ENCODE peak calls at places on chromosomes 16 and 17, in nine cellular contexts. P is EL; S is NCI-H2081; E is lower leg skin; O is stimulated activated CD8-positive, alpha-beta memory T cell treated with anti-CD3 and anti-CD28 coated beads, Interleukin-15, amount 100 ng/mL, for 1 hour; V is NCI-H524; B is fibroblast of villous mesenchyme; J is kidney glomerular epithelial cell; H is CMK. N is an unnamed sample.
A peak's percentile ranks its signal among the peaks of the same experiment; 100 is the strongest.

GRCh38 chr16:29877266-29877961 is 14.4 kb upstream of the CDIPT start:
- DNase-seq in S (no peak), O (no peak), V (no peak), H (peak; percentile 35), P (peak; percentile 65), E (no peak), J (peak; percentile 2), B (peak; percentile 16), N (no peak)

GRCh38 chr17:78142113-78142861 is 3.9 kb upstream of the C17orf99 start:
- DNase-seq in P (peak; percentile 47), H (no peak), J (peak; percentile 77), S (no peak), V (no peak), E (peak; percentile 87), B (peak; percentile 42), O (no peak), N (no peak)

GRCh38 chr17:29930399-29931010 is 477 bp upstream of the SSH2 start:
- DNase-seq in H (no peak), E (no peak), J (no peak), S (no peak), B (peak; percentile 71), V (peak; percentile 87), P (no peak), O (no peak), N (no peak)

GRCh38 chr16:70548936-70549335 is 25.3 kb downstream of the SF3B3 start:
- DNase-seq in V (no peak), B (no peak), P (no peak), O (no peak), S (no peak), H (no peak), J (no peak), E (no peak), N (no peak)

GRCh38 chr17:42675984-42676423 is 790 bp downstream of the PLEKHH3 start:
- DNase-seq in E (peak; percentile 94), S (peak; percentile 65), H (no peak), B (peak; percentile 52), J (peak; percentile 21), V (no peak), O (no peak), P (peak; percentile 55), N (no peak)

GRCh38 chr17:41131979-41132378 is 8.0 kb upstream of the KRTAP4-12 start:
- DNase-seq in B (no peak), P (peak; percentile 73), V (no peak), J (peak; percentile 86), H (no peak), S (no peak), O (no peak), E (no peak), N (no peak)

GRCh38 chr17:28712705-28713415 is 1.2 kb upstream of the PROCA1 start:
- DNase-seq in H (no peak), B (no peak), P (no peak), V (no peak), E (no peak), S (no peak), O (no peak), J (no peak), N (no peak)

GRCh38 chr16:67555795-67556212 is 6.5 kb upstream of the CTCF start:
- DNase-seq in O (no peak), H (no peak), V (no peak), P (peak; percentile 76), J (peak; percentile 50), B (peak; percentile 66), S (no peak), E (no peak), N (no peak)

GRCh38 chr16:54627616-54628015 is 303.0 kb upstream of the IRX5 start:
- DNase-seq in P (peak; percentile 31), J (no peak), E (no peak), B (no peak), V (no peak), S (no peak), H (no peak), O (no peak), N (no peak)

GRCh38 chr17:74374786-74375185 is 7.5 kb downstream of the GPR142 start:
- DNase-seq in O (no peak), P (no peak), H (no peak), J (no peak), E (no peak), S (no peak), V (no peak), B (no peak), N (no peak)

GRCh38 chr17:42018339-42018738 is 1.1 kb upstream of the DNAJC7 start:
- DNase-seq in H (no peak), J (no peak), O (no peak), P (no peak), S (no peak), V (no peak), B (no peak), E (no peak), N (no peak)

GRCh38 chr17:1168537-1169234 is 11.1 kb downstream of the ABR start:
- DNase-seq in E (no peak), J (no peak), V (no peak), P (no peak), O (no peak), B (no peak), H (no peak), S (no peak), N (no peak)

GRCh38 chr17:78618264-78619066 is 41.3 kb upstream of the DNAH17 start:
- DNase-seq in H (no peak), E (no peak), O (no peak), J (no peak), B (no peak), P (no peak), S (no peak), V (no peak), N (no peak)

GRCh38 chr17:50280801-50281441 is 6.7 kb downstream of the TMEM92 start:
- DNase-seq in H (no peak), B (no peak), V (no peak), S (no peak), J (no peak), O (no peak), E (no peak), P (no peak), N (no peak)

GRCh38 chr16:66043326-66043725 is 323.2 kb upstream of the CDH5 start:
- DNase-seq in P (no peak), O (no peak), H (no peak), S (no peak), B (no peak), E (no peak), V (no peak), J (no peak), N (no peak)

GRCh38 chr17:10879110-10879509 is 41.2 kb upstream of the PIRT start:
- DNase-seq in E (no peak), J (no peak), O (no peak), H (peak; percentile 17), V (no peak), S (no peak), B (no peak), P (no peak), N (peak; percentile 9)

GRCh38 chr17:199195-199604 is 17.8 kb upstream of the DOC2B start:
- DNase-seq in S (no peak), B (peak; percentile 8), H (no peak), V (no peak), J (no peak), O (no peak), P (peak; percentile 12), E (no peak), N (no peak)

GRCh38 chr16:86498155-86498651 is 12.1 kb upstream of the FOXF1 start:
- DNase-seq in S (no peak), J (no peak), V (no peak), O (no peak), B (no peak), P (no peak), E (no peak), H (no peak), N (no peak)

GRCh38 chr17:42889809-42890208 is 10.8 kb upstream of the G6PC1 start:
- DNase-seq in O (no peak), H (no peak), B (no peak), S (no peak), E (no peak), P (no peak), V (no peak), J (no peak), N (no peak)

GRCh38 chr17:3794890-3795757 is 5.9 kb downstream of the ITGAE start:
- DNase-seq in V (no peak), H (no peak), P (peak; percentile 54), S (no peak), B (no peak), J (peak; percentile 55), O (no peak), E (no peak), N (no peak)

GRCh38 chr17:63439682-63440081 is 6.4 kb downstream of the CYB561 start:
- DNase-seq in H (no peak), V (no peak), O (no peak), J (no peak), B (peak; percentile 64), P (peak; percentile 60), E (no peak), S (no peak), N (no peak)

GRCh38 chr17:30969989-30970680 is 704 bp upstream of the RNF135 start:
- DNase-seq in V (no peak), B (no peak), P (no peak), H (no peak), E (peak; percentile 86), J (peak; percentile 46), O (no peak), S (no peak), N (no peak)

GRCh38 chr16:72913551-72913950 is 134.4 kb downstream of the ZFHX3 start:
- DNase-seq in S (no peak), B (peak; percentile 47), O (no peak), J (no peak), P (no peak), V (no peak), E (no peak), H (no peak), N (no peak)

GRCh38 chr17:16418684-16419066 is 3.3 kb downstream of the TRPV2 start:
- DNase-seq in O (no peak), J (no peak), B (no peak), E (no peak), V (no peak), H (no peak), S (no peak), P (no peak), N (no peak)

GRCh38 chr17:78883533-78884131 is 19.4 kb downstream of the CEP295NL start:
- DNase-seq in B (peak; percentile 98), S (peak; percentile 91), E (peak; percentile 96), O (no peak), H (no peak), V (peak; percentile 66), P (peak; percentile 98), J (peak; percentile 67), N (no peak)

GRCh38 chr16:27313422-27314160 is at the start of gene IL4R:
- DNase-seq in O (no peak), H (no peak), B (peak; percentile 94), E (peak; percentile 94), J (peak; percentile 89), P (peak; percentile 73), V (no peak), S (no peak), N (no peak)

GRCh38 chr17:78316867-78317816 is 42.7 kb downstream of the SOCS3 start:
- DNase-seq in S (no peak), O (no peak), V (no peak), H (no peak), E (no peak), B (peak; percentile 45), J (peak; percentile 87), P (no peak), N (no peak)

GRCh38 chr16:69179255-69180010 is 7.5 kb upstream of the SNTB2 start:
- DNase-seq in O (no peak), E (peak; percentile 90), H (no peak), P (peak; percentile 88), J (peak; percentile 29), V (no peak), S (no peak), B (peak; percentile 86), N (no peak)